ENCODE peak calls at places on chromosomes 11 and 22, in four cellular contexts. N, L, R and A are unnamed samples.

GRCh38 chr22:19811811-19812771 is 42.6 kb downstream of the GNB1L start:
- DNase-seq in N (no peak), L (no peak), R (no peak), A (no peak)

GRCh38 chr22:40593460-40594273 is 42.9 kb downstream of the MRTFA start:
- DNase-seq in N (no peak), L (peak; percentile 69), R (no peak), A (no peak)

GRCh38 chr11:111422494-111423249 is 43.6 kb upstream of the POU2AF1 start:
- DNase-seq in N (peak; percentile 26), L (peak; percentile 75), R (peak; percentile 69), A (no peak)

GRCh38 chr11:78802058-78802633 is 227.5 kb upstream of the NARS2 start:
- DNase-seq in N (no peak), L (peak; percentile 76), R (peak; percentile 59), A (no peak)

GRCh38 chr22:43884600-43885318 is 7.1 kb downstream of the PNPLA5 start:
- DNase-seq in N (peak; percentile 31), L (peak; percentile 68), R (peak; percentile 38), A (peak; percentile 67)

GRCh38 chr11:60797846-60798630 is 12.9 kb downstream of the MS4A10 start:
- DNase-seq in N (no peak), L (no peak), R (no peak), A (no peak)

GRCh38 chr22:36822581-36822980 is 5.7 kb upstream of the PVALB start:
- DNase-seq in N (no peak), L (no peak), R (no peak), A (no peak)

GRCh38 chr22:22709719-22710445 is 65.5 kb downstream of the GGTLC2 start:
- DNase-seq in N (no peak), L (no peak), R (no peak), A (peak; percentile 13)

GRCh38 chr11:61090092-61090491 is 12.2 kb upstream of the CD5 start:
- DNase-seq in N (no peak), L (no peak), R (no peak), A (no peak)

GRCh38 chr11:35174666-35175065 is 35.7 kb downstream of the CD44 start:
- DNase-seq in N (peak; percentile 90), L (no peak), R (no peak), A (no peak)

GRCh38 chr11:31957674-31958073 is 133.2 kb upstream of the RCN1 start:
- DNase-seq in N (no peak), L (no peak), R (no peak), A (no peak)

GRCh38 chr22:44448271-44448780 is 49.7 kb downstream of the RTL6 start:
- DNase-seq in N (peak; percentile 94), L (no peak), R (peak; percentile 44), A (peak; percentile 82)

GRCh38 chr11:17873571-17873970 is 139.0 kb downstream of the KCNC1 start:
- DNase-seq in N (no peak), L (no peak), R (no peak), A (no peak)

GRCh38 chr11:121293276-121293569 is 652 bp downstream of the SC5D start:
- DNase-seq in N (peak; percentile 31), L (no peak), R (no peak), A (no peak)

GRCh38 chr11:128458316-128458715 is 129.0 kb downstream of the ETS1 start:
- DNase-seq in N (peak; percentile 97), L (no peak), R (no peak), A (no peak)

GRCh38 chr11:13928566-13929251 is 33.8 kb upstream of the SPON1 start:
- DNase-seq in N (peak; percentile 28), L (no peak), R (peak; percentile 10), A (no peak)

GRCh38 chr11:59669611-59670009 is 773 bp upstream of the PATL1 start:
- DNase-seq in N (peak; percentile 49), L (no peak), R (no peak), A (no peak)

GRCh38 chr11:1674194-1674878 is 22.7 kb upstream of the KRTAP5-6 start:
- DNase-seq in N (no peak), L (no peak), R (no peak), A (no peak)

GRCh38 chr11:78929092-78929905 is 354.6 kb upstream of the NARS2 start:
- DNase-seq in N (no peak), L (no peak), R (no peak), A (no peak)

GRCh38 chr11:75425422-75425821 is 7.6 kb downstream of the KLHL35 start:
- DNase-seq in N (no peak), L (peak; percentile 34), R (no peak), A (no peak)

GRCh38 chr11:75238595-75239245 is 1.9 kb upstream of the TPBGL start:
- DNase-seq in N (no peak), L (no peak), R (no peak), A (no peak)

GRCh38 chr22:40533712-40534378 is 102.7 kb downstream of the MRTFA start:
- DNase-seq in N (peak; percentile 74), L (peak; percentile 42), R (peak; percentile 16), A (no peak)

GRCh38 chr11:12235549-12235944 is 125.2 kb downstream of the MICAL2 start:
- DNase-seq in N (peak; percentile 34), L (peak; percentile 59), R (peak; percentile 37), A (no peak)
- TF ChIP-seq CTCF in N (peak; percentile 17), L (peak; percentile 13), R (no peak), A (no peak)

GRCh38 chr22:48068323-48068722 is 1305.9 kb downstream of the TBC1D22A start:
- DNase-seq in N (no peak), L (no peak), R (no peak), A (no peak)

GRCh38 chr22:48071828-48072227 is 1309.4 kb downstream of the TBC1D22A start:
- DNase-seq in N (no peak), L (no peak), R (no peak), A (no peak)

GRCh38 chr22:48071305-48071704 is 1308.9 kb downstream of the TBC1D22A start:
- DNase-seq in N (no peak), L (no peak), R (no peak), A (no peak)

GRCh38 chr22:48070760-48071159 is 1308.3 kb downstream of the TBC1D22A start:
- DNase-seq in N (no peak), L (no peak), R (no peak), A (no peak)

GRCh38 chr22:48070083-48070482 is 1307.6 kb downstream of the TBC1D22A start:
- DNase-seq in N (no peak), L (no peak), R (no peak), A (no peak)
- H3K9me3 ChIP-seq in N (peaks cover 48% of the 10 kb centered on the region), L (no peaks in the 10 kb centered on the region), R (no peaks in the 10 kb centered on the region), A (no peaks in the 10 kb centered on the region)

DNA sequence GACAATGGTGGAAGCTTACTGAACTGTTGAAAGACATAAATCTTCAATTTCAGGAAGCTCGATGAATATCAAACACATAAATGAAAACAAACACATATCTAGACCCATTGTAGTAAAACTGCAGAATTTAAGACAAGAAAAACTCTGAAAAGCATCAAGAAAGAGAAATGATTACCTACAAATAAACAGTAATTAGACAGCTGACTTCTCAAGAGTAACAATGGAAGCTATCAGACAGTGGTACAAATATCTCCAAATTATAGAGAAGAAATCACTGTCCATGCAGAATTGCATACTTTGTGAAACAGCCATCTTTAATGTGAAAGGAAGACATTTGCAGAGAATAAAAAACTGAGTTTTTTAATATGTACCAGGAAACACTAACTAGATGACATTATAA is 45.7 kb downstream of the ANO3 start:
- DNase-seq in N (no peak), L (no peak), R (no peak), A (no peak)
- TF ChIP-seq CTCF in N (no peak), L (no peak), R (no peak), A (no peak)

GRCh38 chr11:114621950-114622809 is 26.6 kb upstream of the NXPE4 start:
- DNase-seq in N (no peak), L (no peak), R (no peak), A (no peak)
- H3K9me3 ChIP-seq in N (no peaks in the 10 kb centered on the region), L (peaks cover 7% of the 10 kb centered on the region), R (no peaks in the 10 kb centered on the region), A (no peaks in the 10 kb centered on the region)

GRCh38 chr11:57618438-57618837 is 21.0 kb downstream of the SERPING1 start:
- DNase-seq in N (no peak), L (no peak), R (no peak), A (no peak)

GRCh38 chr11:57616595-57616994 is 19.1 kb downstream of the SERPING1 start:
- DNase-seq in N (no peak), L (no peak), R (no peak), A (no peak)

GRCh38 chr11:57615308-57615707 is 17.8 kb downstream of the SERPING1 start:
- DNase-seq in N (no peak), L (no peak), R (no peak), A (no peak)

GRCh38 chr11:57622263-57622662 is 24.8 kb downstream of the SERPING1 start:
- DNase-seq in N (no peak), L (no peak), R (no peak), A (no peak)

GRCh38 chr11:57619331-57619730 is 21.8 kb downstream of the SERPING1 start:
- DNase-seq in N (no peak), L (no peak), R (no peak), A (no peak)
- TF ChIP-seq CTCF in N (no peak), L (peak; percentile 17), R (no peak), A (no peak)